ENCODE peak calls at places on chromosomes 2 and 18, in four cellular contexts. R, O, W and I are unnamed samples.

GRCh38 chr2:217412721-217413120 is 552.9 kb upstream of the TNP1 start:
- DNase-seq in R (peak), O (peak), W (no peak), I (peak)

GRCh38 chr2:241689306-241689705 is 2.7 kb upstream of the DTYMK start:
- DNase-seq in R (no peak), O (no peak), W (no peak), I (no peak)

GRCh38 chr2:174681983-174682577 is 82.2 kb downstream of the CHRNA1 start:
- DNase-seq in R (peak), O (peak), W (peak), I (peak)

GRCh38 chr2:19607400-19607799 is 249.0 kb upstream of the OSR1 start:
- DNase-seq in R (no peak), O (peak), W (no peak), I (peak)

GRCh38 chr2:23618265-23618664 is 233.3 kb downstream of the KLHL29 start:
- DNase-seq in R (no peak), O (no peak), W (no peak), I (no peak)

GRCh38 chr2:47769318-47769717 is 13.6 kb upstream of the MSH6 start:
- DNase-seq in R (no peak), O (no peak), W (no peak), I (no peak)

GRCh38 chr2:4914551-4914950 is 777.6 kb upstream of the SOX11 start:
- DNase-seq in R (peak), O (peak), W (no peak), I (peak)

GRCh38 chr18:77071711-77072292 is 60.8 kb downstream of the MBP start:
- DNase-seq in R (peak), O (peak), W (peak), I (peak)

GRCh38 chr2:21890041-21890440 is 766.3 kb downstream of the TDRD15 start:
- DNase-seq in R (no peak), O (no peak), W (no peak), I (no peak)

GRCh38 chr2:208466133-208466919 is 59.7 kb downstream of the PTH2R start:
- DNase-seq in R (peak), O (peak), W (no peak), I (peak)

GRCh38 chr2:43333656-43334144 is 107.3 kb upstream of the ZFP36L2 start:
- DNase-seq in R (peak), O (peak), W (peak), I (peak)

GRCh38 chr2:38163006-38163405 is 87.1 kb upstream of the CYP1B1 start:
- DNase-seq in R (no peak), O (no peak), W (no peak), I (no peak)

GRCh38 chr2:120785228-120785966 is 49.7 kb downstream of the GLI2 start:
- DNase-seq in R (no peak), O (no peak), W (no peak), I (no peak)

GRCh38 chr2:10659898-10660568 is 29.7 kb downstream of the NOL10 start:
- DNase-seq in R (peak), O (peak), W (peak), I (peak)

GRCh38 chr18:44452346-44452745 is 228.3 kb upstream of the SETBP1 start:
- DNase-seq in R (no peak), O (peak), W (no peak), I (peak)

GRCh38 chr18:28999711-29000110 is 822.8 kb upstream of the CDH2 start:
- DNase-seq in R (no peak), O (peak), W (no peak), I (no peak)

GRCh38 chr2:81481994-81482368 is 1177.4 kb upstream of the LRRTM1 start:
- DNase-seq in R (peak), O (no peak), W (no peak), I (no peak)

GRCh38 chr2:218272531-218273212 is 2.4 kb downstream of the PNKD start:
- DNase-seq in R (peak), O (peak), W (peak), I (peak)

GRCh38 chr2:191318729-191319078 is 73.5 kb downstream of the MYO1B start:
- DNase-seq in R (peak), O (peak), W (no peak), I (peak)

GRCh38 chr18:75874401-75875093 is 447.0 kb upstream of the SMIM21 start:
- DNase-seq in R (no peak), O (no peak), W (no peak), I (no peak)

GRCh38 chr18:8835556-8835955 is 130.2 kb downstream of the MTCL1 start:
- DNase-seq in R (peak), O (peak), W (no peak), I (peak)

GRCh38 chr2:201985740-201986735 is 47.6 kb upstream of the FZD7 start:
- DNase-seq in R (no peak), O (no peak), W (no peak), I (no peak)

GRCh38 chr2:97724946-97725688 is 11.7 kb downstream of the ZAP70 start:
- DNase-seq in R (no peak), O (no peak), W (no peak), I (no peak)

GRCh38 chr2:106124126-106124756 is 69.9 kb downstream of the UXS1 start:
- DNase-seq in R (no peak), O (no peak), W (no peak), I (no peak)

GRCh38 chr2:150528861-150529801 is 41.7 kb upstream of the RND3 start:
- DNase-seq in R (peak), O (peak), W (no peak), I (peak)

GRCh38 chr2:141062443-141062842 is 1068.4 kb downstream of the LRP1B start:
- DNase-seq in R (no peak), O (no peak), W (peak), I (no peak)

GRCh38 chr18:48627216-48627615 is 88.4 kb downstream of the CTIF start:
- DNase-seq in R (no peak), O (peak), W (no peak), I (peak)

GRCh38 chr2:233813236-233814062 is 35.3 kb downstream of the MROH2A start:
- DNase-seq in R (no peak), O (no peak), W (no peak), I (no peak)

GRCh38 chr2:203782262-203782976 is 76.0 kb downstream of the CD28 start:
- DNase-seq in R (peak), O (peak), W (peak), I (peak)

GRCh38 chr18:41660654-41661053 is 294.4 kb upstream of the PIK3C3 start:
- DNase-seq in R (no peak), O (no peak), W (no peak), I (peak)

GRCh38 chr18:46353460-46353859 is 249.3 kb downstream of the HAUS1 start:
- DNase-seq in R (no peak), O (no peak), W (no peak), I (no peak)

GRCh38 chr2:232632229-232632903 is 1.0 kb upstream of the EFHD1 start:
- DNase-seq in R (peak), O (no peak), W (peak), I (no peak)

GRCh38 chr2:1886405-1886992 is 142.2 kb upstream of the PXDN start:
- DNase-seq in R (peak), O (peak), W (peak), I (peak)

GRCh38 chr2:202007015-202008011 is 26.3 kb upstream of the FZD7 start:
- DNase-seq in R (no peak), O (peak), W (no peak), I (no peak)

GRCh38 chr2:53820711-53821110 is 33.9 kb downstream of the ERLEC1 start:
- DNase-seq in R (no peak), O (no peak), W (no peak), I (no peak)

GRCh38 chr2:144495227-144495933 is 24.5 kb downstream of the ZEB2 start:
- DNase-seq in R (no peak), O (no peak), W (no peak), I (no peak)

GRCh38 chr2:9824441-9824840 is 18.8 kb upstream of the TAF1B start:
- DNase-seq in R (no peak), O (no peak), W (no peak), I (no peak)

GRCh38 chr2:222257645-222258044 is 41.2 kb downstream of the PAX3 start:
- DNase-seq in R (no peak), O (no peak), W (no peak), I (no peak)

DNA sequence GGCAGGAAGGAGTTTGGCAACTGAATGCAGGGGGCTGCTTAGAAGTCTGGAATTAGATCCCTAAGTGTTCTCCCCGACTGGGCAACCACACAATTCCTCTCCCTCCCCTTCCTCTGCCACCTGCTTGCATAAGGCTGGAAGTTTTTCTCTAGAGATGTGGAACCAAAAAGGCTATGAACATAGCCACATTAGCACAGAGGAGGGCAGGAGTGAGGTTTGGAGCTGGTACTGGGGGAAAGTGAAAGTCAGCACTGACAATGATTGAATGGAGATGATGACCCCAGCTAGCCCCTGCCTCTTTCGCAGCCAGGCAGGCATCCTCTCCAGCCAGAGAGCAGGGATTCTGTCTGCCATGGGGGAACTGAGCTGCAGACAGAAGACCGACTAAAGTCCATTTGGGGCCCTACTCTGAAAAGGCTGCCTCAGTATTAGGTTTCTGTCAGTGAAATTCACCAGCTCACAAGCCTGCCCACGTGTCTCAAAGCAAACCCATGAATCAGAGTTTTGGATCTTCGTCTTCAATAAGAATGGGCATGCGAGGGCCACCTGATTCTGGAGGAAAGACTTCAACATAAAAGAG is 87.9 kb upstream of the ITGA6 start:
- DNase-seq in R (no peak), O (no peak), W (no peak), I (no peak)
- TF ChIP-seq CTCF in R (no peak), O (no peak), W (peak), I (no peak)

DNA sequence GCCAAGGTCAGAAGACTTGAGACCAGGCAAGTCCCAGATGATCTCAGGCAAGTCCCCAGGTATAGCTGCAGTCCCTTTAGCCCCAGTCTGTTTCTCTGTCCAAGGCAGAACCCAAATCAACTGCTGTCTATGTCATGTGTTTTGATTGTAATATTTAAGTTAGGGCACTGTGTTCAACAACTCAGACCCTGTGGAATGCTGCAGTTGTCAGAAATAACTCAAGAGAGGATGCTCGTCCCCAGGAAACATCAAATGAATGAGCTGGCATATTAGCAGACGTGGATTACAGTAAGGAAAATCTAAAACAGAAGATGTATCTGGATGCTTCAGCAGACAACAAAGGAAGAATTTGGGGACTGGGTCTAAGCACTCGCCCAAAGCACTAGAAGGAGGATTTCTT is 70.1 kb downstream of the BCL11A start:
- DNase-seq in R (no peak), O (peak), W (no peak), I (peak)
- H3K4me3 ChIP-seq in R (no peak), O (no peak), W (no peak), I (no peak)

GRCh38 chr2:185274718-185275484 is 463.7 kb upstream of the FSIP2 start:
- DNase-seq in R (no peak), O (no peak), W (no peak), I (no peak)

GRCh38 chr2:185284696-185285095 is 453.9 kb upstream of the FSIP2 start:
- DNase-seq in R (no peak), O (no peak), W (no peak), I (no peak)

DNA sequence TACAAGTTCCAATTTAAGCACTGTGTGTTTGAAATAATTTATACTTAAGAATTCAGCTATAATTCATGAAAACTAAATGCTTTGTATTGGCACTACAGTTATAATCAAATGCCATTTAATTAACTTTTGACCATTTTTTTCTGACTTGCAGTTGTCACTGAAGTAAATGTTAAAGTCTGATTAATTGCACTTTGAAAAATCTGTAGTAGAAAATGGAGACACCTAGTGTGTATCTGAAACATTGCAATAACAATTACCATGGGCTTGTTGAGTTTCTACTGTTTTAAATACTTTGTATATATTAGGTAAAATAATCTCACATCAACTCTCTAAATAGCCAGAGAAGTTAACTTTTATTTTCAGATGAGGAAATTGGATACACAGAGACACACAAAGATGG is 458.6 kb upstream of the FSIP2 start:
- DNase-seq in R (peak), O (peak), W (no peak), I (peak)
- TF ChIP-seq CTCF in R (peak), O (peak), W (no peak), I (peak)

GRCh38 chr18:31402026-31402373 is 25.4 kb downstream of the DSG4 start:
- DNase-seq in R (no peak), O (no peak), W (no peak), I (no peak)
- H3K4me3 ChIP-seq in R (no peak), O (no peak), W (no peak), I (no peak)

DNA sequence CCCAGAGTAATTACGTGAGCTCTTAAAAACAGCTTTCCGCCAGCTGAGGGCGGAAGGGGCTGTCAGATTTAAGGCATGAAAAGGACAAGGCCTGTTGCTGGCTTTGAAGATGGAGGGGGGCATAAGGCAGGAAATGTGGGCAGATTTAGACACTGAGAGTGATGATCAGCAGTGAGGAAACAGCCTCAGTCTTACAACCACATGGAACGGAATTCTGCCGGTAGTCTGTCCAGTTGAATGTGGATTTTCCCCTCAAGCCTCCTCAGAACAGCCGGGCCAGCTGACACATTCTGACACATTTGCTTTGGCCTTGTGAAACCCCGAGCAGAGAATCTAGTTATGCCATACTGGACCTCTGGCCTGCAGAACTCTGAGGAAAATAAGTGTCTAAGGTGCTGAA is 16.6 kb downstream of the POLE4 start:
- DNase-seq in R (peak), O (no peak), W (no peak), I (no peak)
- TF ChIP-seq CTCF in R (no peak), O (no peak), W (no peak), I (no peak)

DNA sequence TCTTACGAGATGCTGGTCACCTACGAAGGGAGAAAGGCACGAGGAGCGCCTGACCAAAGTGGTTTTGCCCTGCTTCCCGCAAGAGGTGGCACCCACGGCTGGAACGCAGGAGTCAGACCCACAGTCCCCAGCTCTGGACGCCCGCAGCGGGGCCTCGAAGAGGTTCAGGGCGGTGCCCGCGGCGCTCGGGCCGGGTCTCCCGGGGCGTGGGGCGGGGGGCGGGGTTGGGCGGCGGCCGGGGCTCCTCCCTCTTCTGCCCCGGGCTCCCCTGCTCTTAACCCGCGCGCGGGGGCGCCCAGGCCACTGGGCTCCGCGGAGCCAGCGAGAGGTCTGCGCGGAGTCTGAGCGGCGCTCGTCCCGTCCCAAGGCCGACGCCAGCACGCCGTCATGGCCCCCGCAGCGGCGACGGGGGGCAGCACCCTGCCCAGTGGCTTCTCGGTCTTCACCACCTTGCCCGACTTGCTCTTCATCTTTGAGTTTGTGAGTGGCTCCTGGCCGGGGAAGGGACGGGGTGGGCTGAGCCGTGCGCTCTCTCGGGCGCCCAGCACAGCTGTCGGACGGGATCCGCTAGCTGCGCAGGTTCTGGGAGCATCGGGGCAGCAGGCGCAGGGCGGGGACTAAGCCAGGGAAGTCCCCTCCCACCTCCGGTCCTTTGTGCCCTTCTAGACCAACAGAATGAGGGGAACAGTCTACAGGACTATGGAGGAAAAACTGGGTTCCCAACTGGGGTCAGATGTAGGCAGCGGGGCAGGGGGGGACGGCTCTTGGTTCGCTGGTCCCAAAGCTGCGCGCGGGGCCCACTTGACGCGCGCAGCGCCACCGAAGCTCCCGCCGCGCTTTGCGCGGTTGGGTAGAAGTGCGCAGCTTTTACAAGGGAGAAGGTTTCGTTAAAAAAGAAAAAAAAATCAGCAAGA is at the start of gene MAL:
- DNase-seq in R (no peak), O (no peak), W (no peak), I (no peak)
- H3K4me3 ChIP-seq in R (peak), O (no peak), W (peak), I (no peak)

GRCh38 chr18:74257083-74257482 is 34.7 kb downstream of the CYB5A start:
- DNase-seq in R (no peak), O (no peak), W (no peak), I (no peak)
- TF ChIP-seq CTCF in R (no peak), O (no peak), W (no peak), I (no peak)